ENCODE peak calls at places on chromosomes 2 and 18, in seven cellular contexts. One of them, this sample, is unnamed.

GRCh38 chr18:57951110-57951796 is 92.8 kb upstream of the NEDD4L start:
- DNase-seq in spleen: no peak
- DNase-seq in HFF-Myc: no peak
- DNase-seq in bronchial epithelial cell: peak; percentile 87
- DNase-seq in epithelial cell of esophagus: peak; percentile 76
- DNase-seq in fibroblast of villous mesenchyme: no peak
- DNase-seq in tibial nerve: no peak
- DNase-seq in this sample: no peak

GRCh38 chr2:130875935-130876334 is 39.2 kb downstream of the ARHGEF4 start:
- DNase-seq in spleen: no peak
- DNase-seq in HFF-Myc: no peak
- DNase-seq in bronchial epithelial cell: no peak
- DNase-seq in epithelial cell of esophagus: no peak
- DNase-seq in fibroblast of villous mesenchyme: no peak
- DNase-seq in tibial nerve: no peak
- DNase-seq in this sample: no peak

GRCh38 chr2:217252181-217252580 is 392.3 kb upstream of the TNP1 start:
- DNase-seq in spleen: no peak
- DNase-seq in HFF-Myc: no peak
- DNase-seq in bronchial epithelial cell: no peak
- DNase-seq in epithelial cell of esophagus: no peak
- DNase-seq in fibroblast of villous mesenchyme: no peak
- DNase-seq in tibial nerve: no peak
- DNase-seq in this sample: no peak

GRCh38 chr2:3475771-3476170 is 43.6 kb downstream of the ADI1 start:
- DNase-seq in spleen: peak; percentile 59
- DNase-seq in HFF-Myc: no peak
- DNase-seq in bronchial epithelial cell: no peak
- DNase-seq in epithelial cell of esophagus: no peak
- DNase-seq in fibroblast of villous mesenchyme: no peak
- DNase-seq in tibial nerve: no peak
- DNase-seq in this sample: no peak

GRCh38 chr2:19767876-19768275 is 133.9 kb downstream of the TTC32 start:
- DNase-seq in spleen: no peak
- DNase-seq in HFF-Myc: no peak
- DNase-seq in bronchial epithelial cell: no peak
- DNase-seq in epithelial cell of esophagus: no peak
- DNase-seq in fibroblast of villous mesenchyme: no peak
- DNase-seq in tibial nerve: no peak
- DNase-seq in this sample: no peak

GRCh38 chr18:62612246-62612645 is 89.4 kb downstream of the ZCCHC2 start:
- DNase-seq in spleen: no peak
- DNase-seq in HFF-Myc: no peak
- DNase-seq in bronchial epithelial cell: no peak
- DNase-seq in epithelial cell of esophagus: no peak
- DNase-seq in fibroblast of villous mesenchyme: no peak
- DNase-seq in tibial nerve: no peak
- DNase-seq in this sample: no peak

GRCh38 chr2:233417282-233417681 is 63.0 kb downstream of the DGKD start:
- DNase-seq in spleen: no peak
- DNase-seq in HFF-Myc: no peak
- DNase-seq in bronchial epithelial cell: no peak
- DNase-seq in epithelial cell of esophagus: no peak
- DNase-seq in fibroblast of villous mesenchyme: no peak
- DNase-seq in tibial nerve: no peak
- DNase-seq in this sample: no peak

GRCh38 chr2:31277621-31278020 is 43.7 kb downstream of the EHD3 start:
- DNase-seq in spleen: no peak
- DNase-seq in HFF-Myc: no peak
- DNase-seq in bronchial epithelial cell: no peak
- DNase-seq in epithelial cell of esophagus: no peak
- DNase-seq in fibroblast of villous mesenchyme: no peak
- DNase-seq in tibial nerve: no peak
- DNase-seq in this sample: no peak

GRCh38 chr2:3143602-3144001 is 234.0 kb downstream of the EIPR1 start:
- DNase-seq in spleen: no peak
- DNase-seq in HFF-Myc: no peak
- DNase-seq in bronchial epithelial cell: no peak
- DNase-seq in epithelial cell of esophagus: no peak
- DNase-seq in fibroblast of villous mesenchyme: no peak
- DNase-seq in tibial nerve: no peak
- DNase-seq in this sample: no peak

GRCh38 chr2:43749583-43749982 is 24.3 kb upstream of the DYNC2LI1 start:
- DNase-seq in spleen: no peak
- DNase-seq in HFF-Myc: no peak
- DNase-seq in bronchial epithelial cell: no peak
- DNase-seq in epithelial cell of esophagus: no peak
- DNase-seq in fibroblast of villous mesenchyme: no peak
- DNase-seq in tibial nerve: no peak
- DNase-seq in this sample: no peak

GRCh38 chr2:45654250-45654649 is 2.8 kb downstream of the PRKCE start:
- DNase-seq in spleen: no peak
- DNase-seq in HFF-Myc: no peak
- DNase-seq in bronchial epithelial cell: no peak
- DNase-seq in epithelial cell of esophagus: no peak
- DNase-seq in fibroblast of villous mesenchyme: no peak
- DNase-seq in tibial nerve: no peak
- DNase-seq in this sample: peak; percentile 32

GRCh38 chr2:197128897-197129296 is 181.7 kb downstream of the ANKRD44 start:
- DNase-seq in spleen: no peak
- DNase-seq in HFF-Myc: no peak
- DNase-seq in bronchial epithelial cell: no peak
- DNase-seq in epithelial cell of esophagus: no peak
- DNase-seq in fibroblast of villous mesenchyme: no peak
- DNase-seq in tibial nerve: no peak
- DNase-seq in this sample: no peak

GRCh38 chr2:197131558-197131855 is 179.1 kb downstream of the ANKRD44 start:
- DNase-seq in spleen: peak; percentile 84
- DNase-seq in HFF-Myc: no peak
- DNase-seq in bronchial epithelial cell: no peak
- DNase-seq in epithelial cell of esophagus: no peak
- DNase-seq in fibroblast of villous mesenchyme: no peak
- DNase-seq in tibial nerve: no peak
- DNase-seq in this sample: no peak

GRCh38 chr2:197126630-197127029 is 183.9 kb downstream of the ANKRD44 start:
- DNase-seq in spleen: no peak
- DNase-seq in HFF-Myc: no peak
- DNase-seq in bronchial epithelial cell: no peak
- DNase-seq in epithelial cell of esophagus: no peak
- DNase-seq in fibroblast of villous mesenchyme: no peak
- DNase-seq in tibial nerve: no peak
- DNase-seq in this sample: no peak

GRCh38 chr2:197128126-197128525 is 182.5 kb downstream of the ANKRD44 start:
- DNase-seq in spleen: no peak
- DNase-seq in HFF-Myc: no peak
- DNase-seq in bronchial epithelial cell: no peak
- DNase-seq in epithelial cell of esophagus: no peak
- DNase-seq in fibroblast of villous mesenchyme: no peak
- DNase-seq in tibial nerve: no peak
- DNase-seq in this sample: no peak

GRCh38 chr2:197130318-197130717 is 180.3 kb downstream of the ANKRD44 start:
- DNase-seq in spleen: no peak
- DNase-seq in HFF-Myc: no peak
- DNase-seq in bronchial epithelial cell: no peak
- DNase-seq in epithelial cell of esophagus: no peak
- DNase-seq in fibroblast of villous mesenchyme: no peak
- DNase-seq in tibial nerve: no peak
- DNase-seq in this sample: no peak
- H3K4me3 ChIP-seq in spleen: no peak overlapping the region
- H3K4me3 ChIP-seq in HFF-Myc: no peak overlapping the region
- H3K4me3 ChIP-seq in bronchial epithelial cell: no peak overlapping the region
- H3K4me3 ChIP-seq in epithelial cell of esophagus: no peak overlapping the region
- H3K4me3 ChIP-seq in fibroblast of villous mesenchyme: no peak overlapping the region
- H3K4me3 ChIP-seq in tibial nerve: no peak overlapping the region
- H3K4me3 ChIP-seq in this sample: no peak overlapping the region

GRCh38 chr18:70234667-70235459 is 29.4 kb upstream of the RTTN start:
- DNase-seq in spleen: no peak
- DNase-seq in HFF-Myc: no peak
- DNase-seq in bronchial epithelial cell: peak; percentile 31
- DNase-seq in epithelial cell of esophagus: peak; percentile 14
- DNase-seq in fibroblast of villous mesenchyme: peak; percentile 76
- DNase-seq in tibial nerve: no peak
- DNase-seq in this sample: peak; percentile 19
- TF ChIP-seq CTCF in spleen: no peak
- TF ChIP-seq CTCF in HFF-Myc: no peak
- TF ChIP-seq CTCF in bronchial epithelial cell: no peak
- TF ChIP-seq CTCF in epithelial cell of esophagus: no peak
- TF ChIP-seq CTCF in fibroblast of villous mesenchyme: no peak
- TF ChIP-seq CTCF in tibial nerve: no peak
- TF ChIP-seq CTCF in this sample: no peak

GRCh38 chr2:11750917-11751316 is 4.5 kb downstream of the LPIN1 start:
- DNase-seq in spleen: no peak
- DNase-seq in HFF-Myc: no peak
- DNase-seq in bronchial epithelial cell: peak; percentile 47
- DNase-seq in epithelial cell of esophagus: peak; percentile 58
- DNase-seq in fibroblast of villous mesenchyme: no peak
- DNase-seq in tibial nerve: no peak
- DNase-seq in this sample: no peak
- H3K4me3 ChIP-seq in spleen: no peak overlapping the region
- H3K4me3 ChIP-seq in HFF-Myc: no peak overlapping the region
- H3K4me3 ChIP-seq in bronchial epithelial cell: no peak overlapping the region
- H3K4me3 ChIP-seq in epithelial cell of esophagus: no peak overlapping the region
- H3K4me3 ChIP-seq in fibroblast of villous mesenchyme: no peak overlapping the region
- H3K4me3 ChIP-seq in tibial nerve: no peak overlapping the region
- H3K4me3 ChIP-seq in this sample: no peak overlapping the region

GRCh38 chr2:189439342-189439741 is 1.9 kb upstream of the WDR75 start:
- DNase-seq in spleen: no peak
- DNase-seq in HFF-Myc: no peak
- DNase-seq in bronchial epithelial cell: no peak
- DNase-seq in epithelial cell of esophagus: peak; percentile 4
- DNase-seq in fibroblast of villous mesenchyme: no peak
- DNase-seq in tibial nerve: no peak
- DNase-seq in this sample: peak; percentile 27
- TF ChIP-seq CTCF in spleen: no peak
- TF ChIP-seq CTCF in HFF-Myc: peak; percentile 15
- TF ChIP-seq CTCF in bronchial epithelial cell: no peak
- TF ChIP-seq CTCF in epithelial cell of esophagus: peak; percentile 38
- TF ChIP-seq CTCF in fibroblast of villous mesenchyme: peak; percentile 12
- TF ChIP-seq CTCF in tibial nerve: no peak
- TF ChIP-seq CTCF in this sample: no peak

GRCh38 chr2:174338626-174339570 is 4.1 kb downstream of the SP9 start:
- DNase-seq in spleen: no peak
- DNase-seq in HFF-Myc: no peak
- DNase-seq in bronchial epithelial cell: no peak
- DNase-seq in epithelial cell of esophagus: no peak
- DNase-seq in fibroblast of villous mesenchyme: no peak
- DNase-seq in tibial nerve: no peak
- DNase-seq in this sample: no peak

GRCh38 chr2:174339571-174339966 is 4.8 kb downstream of the SP9 start:
- DNase-seq in spleen: no peak
- DNase-seq in HFF-Myc: no peak
- DNase-seq in bronchial epithelial cell: no peak
- DNase-seq in epithelial cell of esophagus: no peak
- DNase-seq in fibroblast of villous mesenchyme: no peak
- DNase-seq in tibial nerve: no peak
- DNase-seq in this sample: no peak

GRCh38 chr2:174340400-174341300 is 5.9 kb downstream of the SP9 start:
- DNase-seq in spleen: peak; percentile 78
- DNase-seq in HFF-Myc: no peak
- DNase-seq in bronchial epithelial cell: no peak
- DNase-seq in epithelial cell of esophagus: no peak
- DNase-seq in fibroblast of villous mesenchyme: no peak
- DNase-seq in tibial nerve: no peak
- DNase-seq in this sample: no peak

GRCh38 chr2:174341301-174341994 is 6.7 kb downstream of the SP9 start:
- DNase-seq in spleen: peak; percentile 98
- DNase-seq in HFF-Myc: peak; percentile 40
- DNase-seq in bronchial epithelial cell: peak; percentile 67
- DNase-seq in epithelial cell of esophagus: peak; percentile 83
- DNase-seq in fibroblast of villous mesenchyme: peak; percentile 84
- DNase-seq in tibial nerve: peak; percentile 75
- DNase-seq in this sample: peak; percentile 72

DNA sequence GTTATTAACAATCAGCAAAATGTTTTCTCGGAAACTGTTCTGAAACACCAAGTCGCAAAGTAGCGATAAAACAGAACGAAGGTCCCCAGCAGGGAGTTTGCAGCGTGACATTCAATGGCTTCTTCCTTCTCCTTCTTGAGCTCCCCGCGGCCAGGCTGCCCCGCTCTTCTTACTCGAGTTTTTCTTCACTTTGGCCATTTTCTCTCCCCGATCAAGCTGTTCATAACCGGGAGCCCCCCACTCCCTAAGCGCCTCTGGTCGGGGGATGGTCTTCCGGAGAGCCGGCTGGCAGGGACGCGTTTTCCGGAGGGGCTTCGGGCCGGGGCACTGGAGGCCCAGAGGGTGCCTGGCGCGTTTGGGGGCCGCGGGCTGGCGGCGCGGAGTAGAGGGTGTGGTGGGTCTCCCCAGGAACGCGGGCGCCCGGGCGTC is 5.2 kb downstream of the SP9 start:
- DNase-seq in spleen: no peak
- DNase-seq in HFF-Myc: no peak
- DNase-seq in bronchial epithelial cell: no peak
- DNase-seq in epithelial cell of esophagus: no peak
- DNase-seq in fibroblast of villous mesenchyme: no peak
- DNase-seq in tibial nerve: no peak
- DNase-seq in this sample: no peak
- H3K4me3 ChIP-seq in spleen: no peak overlapping the region
- H3K4me3 ChIP-seq in HFF-Myc: no peak overlapping the region
- H3K4me3 ChIP-seq in bronchial epithelial cell: no peak overlapping the region
- H3K4me3 ChIP-seq in epithelial cell of esophagus: no peak overlapping the region
- H3K4me3 ChIP-seq in fibroblast of villous mesenchyme: no peak overlapping the region
- H3K4me3 ChIP-seq in tibial nerve: no peak overlapping the region
- H3K4me3 ChIP-seq in this sample: peak overlapping the region; percentile 5

GRCh38 chr2:16655457-16655837 is 10.2 kb downstream of the CYRIA start:
- DNase-seq in spleen: no peak
- DNase-seq in HFF-Myc: no peak
- DNase-seq in bronchial epithelial cell: no peak
- DNase-seq in epithelial cell of esophagus: no peak
- DNase-seq in fibroblast of villous mesenchyme: peak; percentile 20
- DNase-seq in tibial nerve: no peak
- DNase-seq in this sample: no peak

GRCh38 chr2:16656087-16656486 is 9.5 kb downstream of the CYRIA start:
- DNase-seq in spleen: no peak
- DNase-seq in HFF-Myc: no peak
- DNase-seq in bronchial epithelial cell: no peak
- DNase-seq in epithelial cell of esophagus: no peak
- DNase-seq in fibroblast of villous mesenchyme: no peak
- DNase-seq in tibial nerve: no peak
- DNase-seq in this sample: no peak

GRCh38 chr2:16660039-16660619 is 5.5 kb downstream of the CYRIA start:
- DNase-seq in spleen: no peak
- DNase-seq in HFF-Myc: no peak
- DNase-seq in bronchial epithelial cell: no peak
- DNase-seq in epithelial cell of esophagus: no peak
- DNase-seq in fibroblast of villous mesenchyme: no peak
- DNase-seq in tibial nerve: no peak
- DNase-seq in this sample: no peak

GRCh38 chr2:16656784-16657391 is 8.7 kb downstream of the CYRIA start:
- DNase-seq in spleen: no peak
- DNase-seq in HFF-Myc: no peak
- DNase-seq in bronchial epithelial cell: no peak
- DNase-seq in epithelial cell of esophagus: no peak
- DNase-seq in fibroblast of villous mesenchyme: no peak
- DNase-seq in tibial nerve: no peak
- DNase-seq in this sample: no peak

GRCh38 chr2:16658082-16658481 is 7.6 kb downstream of the CYRIA start:
- DNase-seq in spleen: no peak
- DNase-seq in HFF-Myc: no peak
- DNase-seq in bronchial epithelial cell: no peak
- DNase-seq in epithelial cell of esophagus: no peak
- DNase-seq in fibroblast of villous mesenchyme: no peak
- DNase-seq in tibial nerve: no peak
- DNase-seq in this sample: no peak
- TF ChIP-seq CTCF in spleen: no peak
- TF ChIP-seq CTCF in HFF-Myc: no peak
- TF ChIP-seq CTCF in bronchial epithelial cell: no peak
- TF ChIP-seq CTCF in epithelial cell of esophagus: no peak
- TF ChIP-seq CTCF in fibroblast of villous mesenchyme: no peak
- TF ChIP-seq CTCF in tibial nerve: no peak
- TF ChIP-seq CTCF in this sample: no peak